ENCODE peak calls at places on chromosomes 12 and 14, in four cellular contexts. D, M, W and B are unnamed samples.

GRCh38 chr14:72699852-72700257 is 194.0 kb downstream of the DPF3 start:
- DNase-seq in D (no peak), M (peak), W (no peak), B (peak)

GRCh38 chr12:120261951-120262851 is 3.3 kb downstream of the PXN start:
- DNase-seq in D (no peak), M (no peak), W (no peak), B (peak)

GRCh38 chr14:71322660-71323250 is 415.5 kb downstream of the PCNX1 start:
- DNase-seq in D (no peak), M (no peak), W (no peak), B (peak)

GRCh38 chr12:100026241-100026640 is 41.5 kb upstream of the ANKS1B start:
- DNase-seq in D (no peak), M (no peak), W (no peak), B (no peak)

GRCh38 chr12:12794686-12795085 is 9.2 kb downstream of the APOLD1 start:
- DNase-seq in D (no peak), M (no peak), W (no peak), B (no peak)

GRCh38 chr12:54053625-54054441 is at the start of gene HOXC4:
- DNase-seq in D (no peak), M (no peak), W (no peak), B (no peak)

GRCh38 chr14:58216544-58216943 is 16.6 kb downstream of the ACTR10 start:
- DNase-seq in D (no peak), M (no peak), W (no peak), B (no peak)

GRCh38 chr12:29702222-29702621 is 81.5 kb downstream of the TMTC1 start:
- DNase-seq in D (no peak), M (no peak), W (no peak), B (no peak)

GRCh38 chr12:127832172-127832571 is 434.8 kb upstream of the TMEM132C start:
- DNase-seq in D (no peak), M (no peak), W (no peak), B (no peak)

GRCh38 chr14:99687284-99688209 is 3.4 kb downstream of the CYP46A1 start:
- DNase-seq in D (no peak), M (no peak), W (peak), B (peak)

DNA sequence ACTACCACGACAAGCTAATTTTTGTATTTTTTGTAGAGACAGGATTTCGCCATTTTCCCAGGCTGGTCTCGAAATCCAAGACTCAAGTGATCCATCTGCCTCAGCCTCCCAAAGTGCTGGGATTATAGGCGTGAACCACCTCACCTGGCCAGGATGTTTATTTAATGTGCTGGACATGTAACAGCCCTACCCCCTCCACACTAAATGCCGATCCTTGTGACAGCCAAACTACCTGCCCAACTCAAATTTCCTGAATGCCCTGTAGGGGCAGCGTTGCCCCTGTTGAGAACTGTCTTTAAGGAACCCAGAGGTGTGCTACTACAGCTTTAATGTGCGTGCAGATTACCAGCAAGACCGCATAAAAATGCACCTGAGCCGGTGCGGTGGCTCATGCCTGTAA is 48.1 kb downstream of the KCNK13 start:
- DNase-seq in D (no peak), M (no peak), W (peak), B (peak)
- TF ChIP-seq CTCF in D (peak), M (no peak), W (peak), B (no peak)

GRCh38 chr14:90582166-90582565 is 185.3 kb downstream of the CALM1 start:
- DNase-seq in D (no peak), M (no peak), W (no peak), B (no peak)
- TF ChIP-seq CTCF in D (no peak), M (no peak), W (no peak), B (no peak)

GRCh38 chr14:106094654-106095189 is 568.3 kb downstream of the TMEM121 start:
- DNase-seq in D (no peak), M (no peak), W (peak), B (peak)
- TF ChIP-seq CTCF in D (no peak), M (peak), W (peak), B (peak)

GRCh38 chr14:103886304-103887169 is 39.2 kb upstream of the PPP1R13B start:
- DNase-seq in D (no peak), M (no peak), W (no peak), B (no peak)
- TF ChIP-seq CTCF in D (peak), M (no peak), W (peak), B (no peak)

GRCh38 chr14:23054000-23054811 is 3.1 kb downstream of the CDH24 start:
- DNase-seq in D (no peak), M (no peak), W (no peak), B (no peak)
- TF ChIP-seq CTCF in D (peak), M (peak), W (peak), B (no peak)

DNA sequence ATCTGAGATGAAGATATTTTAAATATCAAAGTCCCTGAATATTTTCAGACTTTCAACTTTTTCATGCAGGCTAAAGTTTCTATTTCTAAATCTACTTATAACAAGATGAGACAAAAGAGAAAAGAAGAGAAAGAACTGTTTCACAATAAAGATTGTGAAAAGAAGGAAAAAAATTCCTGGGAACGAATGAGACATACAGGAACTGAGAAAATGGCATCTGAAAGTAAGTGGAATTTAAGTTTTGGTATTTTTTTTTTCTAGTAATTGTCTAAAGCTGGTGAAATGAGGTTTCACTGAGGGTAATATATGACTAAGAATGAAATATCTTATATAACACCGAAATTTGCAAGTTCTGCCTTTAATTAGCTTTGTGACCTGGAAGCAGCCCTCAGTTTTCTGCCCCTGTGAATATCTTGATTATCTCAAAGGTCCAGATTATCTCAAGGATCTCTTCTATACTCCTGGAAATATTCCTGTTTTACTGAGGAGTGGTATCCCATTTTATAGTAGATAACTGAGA is 55.7 kb upstream of the PRPF39 start:
- DNase-seq in D (no peak), M (no peak), W (no peak), B (no peak)
- TF ChIP-seq CTCF in D (no peak), M (no peak), W (no peak), B (no peak)